ENCODE peak calls at places on chromosomes 16 and 17, in four cellular contexts. S is HCT116, Z is heart left ventricle, K is Peyer's patch. X is an unnamed sample.
A peak's percentile ranks its signal among the peaks of the same experiment; 100 is the strongest.

GRCh38 chr17:68381076-68381900 is 76.0 kb downstream of the WIPI1 start:
- DNase-seq in S (peak; percentile 98), Z (no peak), K (no peak), X (peak; percentile 41)

GRCh38 chr16:19116711-19117449 is 3.1 kb downstream of the ITPRIPL2 start:
- DNase-seq in S (no peak), Z (no peak), K (no peak), X (no peak)

GRCh38 chr17:77865109-77865611 is 93.3 kb upstream of the TNRC6C start:
- DNase-seq in S (no peak), Z (no peak), K (no peak), X (no peak)

GRCh38 chr16:27730703-27731220 is 180.8 kb downstream of the KATNIP start:
- DNase-seq in S (no peak), Z (no peak), K (no peak), X (no peak)

GRCh38 chr17:67435122-67435521 is 58.0 kb downstream of the PITPNC1 start:
- DNase-seq in S (no peak), Z (no peak), K (peak; percentile 55), X (peak; percentile 34)

GRCh38 chr16:67396159-67396774 is 3.0 kb upstream of the TPPP3 start:
- DNase-seq in S (peak; percentile 71), Z (peak; percentile 90), K (no peak), X (peak; percentile 84)

GRCh38 chr17:66549312-66549705 is 246.9 kb downstream of the PRKCA start:
- DNase-seq in S (no peak), Z (no peak), K (no peak), X (no peak)

GRCh38 chr16:83738926-83739503 is 68.8 kb upstream of the HSBP1 start:
- DNase-seq in S (no peak), Z (no peak), K (no peak), X (no peak)

GRCh38 chr16:8080817-8081216 is 509.5 kb downstream of the TMEM114 start:
- DNase-seq in S (no peak), Z (no peak), K (no peak), X (no peak)

GRCh38 chr17:61591018-61591417 is at the start of gene NACA2:
- DNase-seq in S (no peak), Z (no peak), K (no peak), X (no peak)

GRCh38 chr16:17106243-17106791 is 364.4 kb downstream of the XYLT1 start:
- DNase-seq in S (no peak), Z (no peak), K (no peak), X (no peak)

GRCh38 chr17:59149841-59150511 is 5.0 kb downstream of the SKA2 start:
- DNase-seq in S (no peak), Z (no peak), K (no peak), X (no peak)

GRCh38 chr17:58786586-58787295 is 31.1 kb downstream of the PPM1E start:
- DNase-seq in S (peak; percentile 65), Z (no peak), K (no peak), X (peak; percentile 41)

GRCh38 chr16:84827131-84827574 is 7.4 kb downstream of the CRISPLD2 start:
- DNase-seq in S (no peak), Z (no peak), K (no peak), X (no peak)

GRCh38 chr16:11203111-11203623 is 52.8 kb downstream of the SOCS1 start:
- DNase-seq in S (no peak), Z (no peak), K (no peak), X (no peak)

GRCh38 chr17:61209099-61209439 is 190.6 kb upstream of the TBX2 start:
- DNase-seq in S (no peak), Z (no peak), K (no peak), X (no peak)

GRCh38 chr16:90046971-90047713 is 27.9 kb upstream of the DBNDD1 start:
- DNase-seq in S (no peak), Z (peak; percentile 45), K (no peak), X (peak; percentile 80)

GRCh38 chr17:32302860-32303649 is 37.4 kb downstream of the RHBDL3 start:
- DNase-seq in S (no peak), Z (no peak), K (no peak), X (no peak)

GRCh38 chr16:30163538-30163937 is 19.9 kb upstream of the CORO1A start:
- DNase-seq in S (no peak), Z (no peak), K (no peak), X (no peak)

GRCh38 chr17:59492091-59492451 is 73.3 kb upstream of the DHX40 start:
- DNase-seq in S (no peak), Z (no peak), K (no peak), X (no peak)

GRCh38 chr17:4509402-4509801 is 10.7 kb downstream of the SPNS2 start:
- DNase-seq in S (no peak), Z (no peak), K (no peak), X (peak; percentile 80)

GRCh38 chr17:82257473-82257872 is 16.0 kb downstream of the CSNK1D start:
- DNase-seq in S (no peak), Z (no peak), K (no peak), X (peak; percentile 79)

GRCh38 chr17:80664217-80664780 is 119.7 kb downstream of the RPTOR start:
- DNase-seq in S (no peak), Z (no peak), K (no peak), X (no peak)

GRCh38 chr16:4260360-4260759 is 12.5 kb downstream of the TFAP4 start:
- DNase-seq in S (no peak), Z (no peak), K (no peak), X (peak; percentile 93)

GRCh38 chr17:297758-298157 is 54.8 kb downstream of the RPH3AL start:
- DNase-seq in S (no peak), Z (no peak), K (no peak), X (no peak)

GRCh38 chr17:17704931-17705330 is 23.7 kb downstream of the RAI1 start:
- DNase-seq in S (no peak), Z (no peak), K (no peak), X (no peak)

GRCh38 chr17:18970582-18971480 is 18.9 kb downstream of the SLC5A10 start:
- DNase-seq in S (no peak), Z (no peak), K (no peak), X (no peak)
- TF ChIP-seq CTCF in S (peak; percentile 38), Z (no peak), K (no peak), X (no peak)

GRCh38 chr16:49488740-49489525 is 115.3 kb downstream of the C16orf78 start:
- DNase-seq in S (no peak), Z (no peak), K (no peak), X (no peak)

GRCh38 chr16:49487746-49488145 is 114.1 kb downstream of the C16orf78 start:
- DNase-seq in S (no peak), Z (no peak), K (no peak), X (no peak)

GRCh38 chr16:49489686-49490320 is 116.2 kb downstream of the C16orf78 start:
- DNase-seq in S (no peak), Z (no peak), K (no peak), X (no peak)

GRCh38 chr16:49490321-49490705 is 116.7 kb downstream of the C16orf78 start:
- DNase-seq in S (no peak), Z (no peak), K (no peak), X (no peak)

DNA sequence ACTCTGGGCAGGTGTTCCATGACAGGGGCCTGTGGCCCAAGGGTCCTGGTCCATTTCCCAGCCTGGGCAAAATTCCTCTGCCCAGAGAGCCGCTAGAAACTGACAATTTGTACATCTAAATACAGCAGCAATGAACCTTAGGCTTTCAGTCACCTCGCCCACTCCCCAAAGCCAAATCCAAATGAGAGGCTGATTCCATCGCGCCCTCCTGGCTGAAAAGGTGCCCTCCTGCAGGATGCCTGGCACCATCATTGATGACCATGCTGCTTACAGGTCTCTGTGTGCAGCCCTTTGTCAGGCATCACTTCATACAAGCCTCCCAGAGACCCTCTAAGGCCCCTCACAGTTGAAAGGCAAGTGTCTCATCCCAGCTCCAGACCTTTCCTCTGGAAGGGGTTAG is 114.7 kb downstream of the C16orf78 start:
- DNase-seq in S (no peak), Z (no peak), K (no peak), X (no peak)
- TF ChIP-seq POLR2A in S (no peak), Z (no peak), K (no peak), X (no peak)

DNA sequence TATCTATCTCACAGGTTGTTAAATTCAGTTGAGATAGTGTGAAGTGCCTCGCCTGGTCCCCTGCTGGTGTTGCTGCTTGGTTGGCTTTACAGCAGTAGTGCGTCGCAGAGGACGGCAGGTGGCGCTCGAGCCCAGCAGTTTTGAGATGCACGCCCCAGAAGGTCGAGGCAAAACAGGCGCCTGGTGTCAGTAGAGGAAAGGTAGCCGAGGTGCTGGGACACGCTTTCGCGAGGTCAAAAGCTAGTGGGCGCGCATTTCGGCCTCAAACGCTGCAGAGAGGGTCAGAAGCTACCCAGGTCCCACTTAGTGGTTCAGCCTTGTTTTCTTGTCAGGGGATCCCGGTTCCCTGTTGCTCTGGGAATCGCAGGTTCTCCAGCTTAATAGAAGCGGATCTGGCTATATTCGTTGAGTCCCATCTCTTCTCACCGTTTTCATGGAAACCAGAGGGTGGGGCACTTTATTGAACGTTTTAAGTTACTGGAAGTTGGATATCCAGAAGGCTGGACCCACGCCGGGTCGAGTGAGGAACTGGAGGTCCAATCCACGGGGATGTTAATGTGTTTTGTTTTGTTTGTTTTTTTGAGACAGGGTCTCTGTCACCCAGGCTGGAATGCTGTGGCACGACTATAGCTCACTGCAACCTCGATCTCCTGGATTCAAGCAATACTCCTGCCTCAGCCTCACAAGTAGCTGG is 10.3 kb upstream of the ZFP90 start:
- DNase-seq in S (peak; percentile 75), Z (peak; percentile 80), K (peak; percentile 81), X (peak; percentile 90)
- TF ChIP-seq CTCF in S (peak; percentile 86), Z (peak; percentile 96), K (peak; percentile 96), X (peak; percentile 88)

GRCh38 chr17:45298546-45299285 is 18.1 kb downstream of the MAP3K14 start:
- DNase-seq in S (no peak), Z (no peak), K (no peak), X (no peak)

GRCh38 chr17:45300060-45300751 is 16.6 kb downstream of the MAP3K14 start:
- DNase-seq in S (no peak), Z (no peak), K (no peak), X (no peak)

GRCh38 chr17:45299311-45299710 is 17.5 kb downstream of the MAP3K14 start:
- DNase-seq in S (no peak), Z (peak; percentile 47), K (no peak), X (no peak)

GRCh38 chr17:45302649-45303173 is 14.1 kb downstream of the MAP3K14 start:
- DNase-seq in S (no peak), Z (peak; percentile 54), K (peak; percentile 75), X (no peak)

GRCh38 chr17:45301674-45302073 is 15.1 kb downstream of the MAP3K14 start:
- DNase-seq in S (no peak), Z (no peak), K (no peak), X (no peak)
- TF ChIP-seq POLR2A in S (no peak), Z (no peak), K (no peak), X (no peak)

GRCh38 chr17:42577532-42578281 is at the start of gene PSMC3IP:
- DNase-seq in S (peak; percentile 87), Z (peak; percentile 96), K (peak; percentile 92), X (peak; percentile 96)
- TF ChIP-seq CTCF in S (peak; percentile 42), Z (peak; percentile 52), K (peak; percentile 59), X (no peak)

DNA sequence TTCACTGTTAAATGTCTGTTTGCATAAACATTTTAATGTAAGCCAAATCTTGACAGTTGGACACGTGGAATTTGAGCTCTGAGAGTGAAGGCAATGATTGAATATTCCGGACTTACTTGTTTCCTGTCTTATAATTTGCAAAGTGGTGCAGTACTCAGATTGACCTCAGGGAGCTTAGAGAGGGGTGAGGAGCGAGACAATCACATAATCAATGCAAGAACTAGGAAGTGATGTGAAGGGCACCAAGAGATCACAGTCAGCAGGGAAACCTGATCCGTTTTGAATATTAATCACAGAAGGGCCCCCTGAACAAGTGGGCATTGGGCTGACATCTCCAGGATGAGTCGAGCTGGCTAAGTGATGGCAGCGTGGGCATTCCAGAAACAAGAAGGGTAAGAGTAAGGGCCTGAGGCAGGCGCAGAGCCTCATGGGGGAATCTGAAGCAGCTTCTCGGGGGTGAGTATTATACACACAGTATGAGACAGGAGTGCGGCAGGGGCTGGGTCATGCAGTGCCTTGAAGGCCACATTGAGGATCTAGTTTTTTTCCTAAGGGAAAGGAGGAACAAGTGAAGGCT is 26.1 kb downstream of the TEX2 start:
- DNase-seq in S (peak; percentile 12), Z (no peak), K (no peak), X (no peak)
- TF ChIP-seq POLR2A in S (no peak), Z (no peak), K (no peak), X (no peak)

X was measured in stomach.